ENCODE peak calls at places on chromosomes 7 and 10, in six cellular contexts. One of them, this sample, is unnamed.

GRCh38 chr7:142583424-142583823 is 165.8 kb upstream of the PRSS1 start:
- DNase-seq in GM03348: peak; percentile 57
- DNase-seq in stimulated activated CD4-positive, alpha-beta T cell treated with anti-CD3 and anti-CD28 coated beads, Interleukin-4, amount 100 ng/mL, for 24 hours: peak; percentile 46
- DNase-seq in endothelial cell: no peak
- DNase-seq in dermis blood vessel endothelial cell: peak; percentile 75
- DNase-seq in C1 segment of cervical spinal cord: no peak
- DNase-seq in this sample: no peak

GRCh38 chr10:75001715-75002350 is 109.6 kb upstream of the SAMD8 start:
- DNase-seq in GM03348: no peak
- DNase-seq in stimulated activated CD4-positive, alpha-beta T cell treated with anti-CD3 and anti-CD28 coated beads, Interleukin-4, amount 100 ng/mL, for 24 hours: no peak
- DNase-seq in endothelial cell: no peak
- DNase-seq in dermis blood vessel endothelial cell: no peak
- DNase-seq in C1 segment of cervical spinal cord: no peak
- DNase-seq in this sample: no peak

GRCh38 chr10:88004451-88004850 is 141.0 kb downstream of the PTEN start:
- DNase-seq in GM03348: peak; percentile 21
- DNase-seq in stimulated activated CD4-positive, alpha-beta T cell treated with anti-CD3 and anti-CD28 coated beads, Interleukin-4, amount 100 ng/mL, for 24 hours: no peak
- DNase-seq in endothelial cell: no peak
- DNase-seq in dermis blood vessel endothelial cell: no peak
- DNase-seq in C1 segment of cervical spinal cord: no peak
- DNase-seq in this sample: no peak

GRCh38 chr7:106583133-106583532 is 77.8 kb downstream of the CCDC71L start:
- DNase-seq in GM03348: peak; percentile 51
- DNase-seq in stimulated activated CD4-positive, alpha-beta T cell treated with anti-CD3 and anti-CD28 coated beads, Interleukin-4, amount 100 ng/mL, for 24 hours: no peak
- DNase-seq in endothelial cell: no peak
- DNase-seq in dermis blood vessel endothelial cell: no peak
- DNase-seq in C1 segment of cervical spinal cord: no peak
- DNase-seq in this sample: no peak

GRCh38 chr7:73668103-73668937 is 689 bp downstream of the VPS37D start:
- DNase-seq in GM03348: peak; percentile 47
- DNase-seq in stimulated activated CD4-positive, alpha-beta T cell treated with anti-CD3 and anti-CD28 coated beads, Interleukin-4, amount 100 ng/mL, for 24 hours: no peak
- DNase-seq in endothelial cell: no peak
- DNase-seq in dermis blood vessel endothelial cell: peak; percentile 16
- DNase-seq in C1 segment of cervical spinal cord: no peak
- DNase-seq in this sample: no peak

GRCh38 chr7:17302575-17303142 is 4.2 kb downstream of the AHR start:
- DNase-seq in GM03348: peak; percentile 11
- DNase-seq in stimulated activated CD4-positive, alpha-beta T cell treated with anti-CD3 and anti-CD28 coated beads, Interleukin-4, amount 100 ng/mL, for 24 hours: no peak
- DNase-seq in endothelial cell: no peak
- DNase-seq in dermis blood vessel endothelial cell: peak; percentile 86
- DNase-seq in C1 segment of cervical spinal cord: no peak
- DNase-seq in this sample: no peak

GRCh38 chr10:121500591-121501341 is 97.5 kb downstream of the FGFR2 start:
- DNase-seq in GM03348: no peak
- DNase-seq in stimulated activated CD4-positive, alpha-beta T cell treated with anti-CD3 and anti-CD28 coated beads, Interleukin-4, amount 100 ng/mL, for 24 hours: no peak
- DNase-seq in endothelial cell: no peak
- DNase-seq in dermis blood vessel endothelial cell: no peak
- DNase-seq in C1 segment of cervical spinal cord: no peak
- DNase-seq in this sample: no peak

GRCh38 chr7:72336382-72336886 is 75.7 kb downstream of the CALN1 start:
- DNase-seq in GM03348: no peak
- DNase-seq in stimulated activated CD4-positive, alpha-beta T cell treated with anti-CD3 and anti-CD28 coated beads, Interleukin-4, amount 100 ng/mL, for 24 hours: no peak
- DNase-seq in endothelial cell: peak; percentile 31
- DNase-seq in dermis blood vessel endothelial cell: no peak
- DNase-seq in C1 segment of cervical spinal cord: peak; percentile 18
- DNase-seq in this sample: no peak

GRCh38 chr7:66640802-66641525 is 12.3 kb downstream of the KCTD7 start:
- DNase-seq in GM03348: no peak
- DNase-seq in stimulated activated CD4-positive, alpha-beta T cell treated with anti-CD3 and anti-CD28 coated beads, Interleukin-4, amount 100 ng/mL, for 24 hours: no peak
- DNase-seq in endothelial cell: no peak
- DNase-seq in dermis blood vessel endothelial cell: no peak
- DNase-seq in C1 segment of cervical spinal cord: no peak
- DNase-seq in this sample: no peak

GRCh38 chr7:30831227-30831626 is 60.0 kb downstream of the MINDY4 start:
- DNase-seq in GM03348: no peak
- DNase-seq in stimulated activated CD4-positive, alpha-beta T cell treated with anti-CD3 and anti-CD28 coated beads, Interleukin-4, amount 100 ng/mL, for 24 hours: no peak
- DNase-seq in endothelial cell: no peak
- DNase-seq in dermis blood vessel endothelial cell: no peak
- DNase-seq in C1 segment of cervical spinal cord: no peak
- DNase-seq in this sample: no peak

GRCh38 chr10:30993155-30993554 is 38.5 kb downstream of the ZNF438 start:
- DNase-seq in GM03348: no peak
- DNase-seq in stimulated activated CD4-positive, alpha-beta T cell treated with anti-CD3 and anti-CD28 coated beads, Interleukin-4, amount 100 ng/mL, for 24 hours: no peak
- DNase-seq in endothelial cell: no peak
- DNase-seq in dermis blood vessel endothelial cell: no peak
- DNase-seq in C1 segment of cervical spinal cord: no peak
- DNase-seq in this sample: no peak

GRCh38 chr7:121212031-121212430 is 116.8 kb upstream of the WNT16 start:
- DNase-seq in GM03348: no peak
- DNase-seq in stimulated activated CD4-positive, alpha-beta T cell treated with anti-CD3 and anti-CD28 coated beads, Interleukin-4, amount 100 ng/mL, for 24 hours: no peak
- DNase-seq in endothelial cell: no peak
- DNase-seq in dermis blood vessel endothelial cell: no peak
- DNase-seq in C1 segment of cervical spinal cord: no peak
- DNase-seq in this sample: no peak

GRCh38 chr10:58351616-58352578 is 17.1 kb downstream of the UBE2D1 start:
- DNase-seq in GM03348: no peak
- DNase-seq in stimulated activated CD4-positive, alpha-beta T cell treated with anti-CD3 and anti-CD28 coated beads, Interleukin-4, amount 100 ng/mL, for 24 hours: no peak
- DNase-seq in endothelial cell: no peak
- DNase-seq in dermis blood vessel endothelial cell: no peak
- DNase-seq in C1 segment of cervical spinal cord: peak; percentile 5
- DNase-seq in this sample: no peak

GRCh38 chr7:2824678-2825461 is 19.2 kb downstream of the GNA12 start:
- DNase-seq in GM03348: no peak
- DNase-seq in stimulated activated CD4-positive, alpha-beta T cell treated with anti-CD3 and anti-CD28 coated beads, Interleukin-4, amount 100 ng/mL, for 24 hours: no peak
- DNase-seq in endothelial cell: peak; percentile 19
- DNase-seq in dermis blood vessel endothelial cell: no peak
- DNase-seq in C1 segment of cervical spinal cord: no peak
- DNase-seq in this sample: no peak

GRCh38 chr7:8594115-8594514 is 160.7 kb downstream of the NXPH1 start:
- DNase-seq in GM03348: no peak
- DNase-seq in stimulated activated CD4-positive, alpha-beta T cell treated with anti-CD3 and anti-CD28 coated beads, Interleukin-4, amount 100 ng/mL, for 24 hours: no peak
- DNase-seq in endothelial cell: no peak
- DNase-seq in dermis blood vessel endothelial cell: no peak
- DNase-seq in C1 segment of cervical spinal cord: no peak
- DNase-seq in this sample: no peak

GRCh38 chr7:123629281-123629680 is 26.4 kb upstream of the LMOD2 start:
- DNase-seq in GM03348: no peak
- DNase-seq in stimulated activated CD4-positive, alpha-beta T cell treated with anti-CD3 and anti-CD28 coated beads, Interleukin-4, amount 100 ng/mL, for 24 hours: no peak
- DNase-seq in endothelial cell: no peak
- DNase-seq in dermis blood vessel endothelial cell: no peak
- DNase-seq in C1 segment of cervical spinal cord: no peak
- DNase-seq in this sample: no peak

GRCh38 chr7:92641921-92642511 is 51.8 kb upstream of the FAM133B start:
- DNase-seq in GM03348: peak; percentile 39
- DNase-seq in stimulated activated CD4-positive, alpha-beta T cell treated with anti-CD3 and anti-CD28 coated beads, Interleukin-4, amount 100 ng/mL, for 24 hours: peak; percentile 75
- DNase-seq in endothelial cell: no peak
- DNase-seq in dermis blood vessel endothelial cell: peak; percentile 66
- DNase-seq in C1 segment of cervical spinal cord: no peak
- DNase-seq in this sample: no peak

GRCh38 chr10:93160829-93161228 is 87.1 kb downstream of the CYP26A1 start:
- DNase-seq in GM03348: peak; percentile 91
- DNase-seq in stimulated activated CD4-positive, alpha-beta T cell treated with anti-CD3 and anti-CD28 coated beads, Interleukin-4, amount 100 ng/mL, for 24 hours: no peak
- DNase-seq in endothelial cell: no peak
- DNase-seq in dermis blood vessel endothelial cell: peak; percentile 44
- DNase-seq in C1 segment of cervical spinal cord: no peak
- DNase-seq in this sample: no peak

GRCh38 chr7:1981878-1982230 is 250.9 kb downstream of the MAD1L1 start:
- DNase-seq in GM03348: no peak
- DNase-seq in stimulated activated CD4-positive, alpha-beta T cell treated with anti-CD3 and anti-CD28 coated beads, Interleukin-4, amount 100 ng/mL, for 24 hours: no peak
- DNase-seq in endothelial cell: no peak
- DNase-seq in dermis blood vessel endothelial cell: no peak
- DNase-seq in C1 segment of cervical spinal cord: no peak
- DNase-seq in this sample: no peak

GRCh38 chr7:142881586-142882337 is 3.8 kb downstream of the TRPV6 start:
- DNase-seq in GM03348: no peak
- DNase-seq in stimulated activated CD4-positive, alpha-beta T cell treated with anti-CD3 and anti-CD28 coated beads, Interleukin-4, amount 100 ng/mL, for 24 hours: no peak
- DNase-seq in endothelial cell: no peak
- DNase-seq in dermis blood vessel endothelial cell: no peak
- DNase-seq in C1 segment of cervical spinal cord: no peak
- DNase-seq in this sample: no peak

GRCh38 chr7:100678291-100678984 is 4.9 kb downstream of the GNB2 start:
- DNase-seq in GM03348: no peak
- DNase-seq in stimulated activated CD4-positive, alpha-beta T cell treated with anti-CD3 and anti-CD28 coated beads, Interleukin-4, amount 100 ng/mL, for 24 hours: no peak
- DNase-seq in endothelial cell: no peak
- DNase-seq in dermis blood vessel endothelial cell: no peak
- DNase-seq in C1 segment of cervical spinal cord: no peak
- DNase-seq in this sample: no peak

GRCh38 chr7:102917436-102918353 is 4.9 kb downstream of the LRRC17 start:
- DNase-seq in GM03348: no peak
- DNase-seq in stimulated activated CD4-positive, alpha-beta T cell treated with anti-CD3 and anti-CD28 coated beads, Interleukin-4, amount 100 ng/mL, for 24 hours: no peak
- DNase-seq in endothelial cell: no peak
- DNase-seq in dermis blood vessel endothelial cell: no peak
- DNase-seq in C1 segment of cervical spinal cord: no peak
- DNase-seq in this sample: no peak

GRCh38 chr10:92413519-92413918 is 122.6 kb downstream of the MARCHF5 start:
- DNase-seq in GM03348: no peak
- DNase-seq in stimulated activated CD4-positive, alpha-beta T cell treated with anti-CD3 and anti-CD28 coated beads, Interleukin-4, amount 100 ng/mL, for 24 hours: no peak
- DNase-seq in endothelial cell: no peak
- DNase-seq in dermis blood vessel endothelial cell: peak; percentile 54
- DNase-seq in C1 segment of cervical spinal cord: no peak
- DNase-seq in this sample: no peak

GRCh38 chr10:105800626-105801025 is 1159.5 kb downstream of the SORCS3 start:
- DNase-seq in GM03348: no peak
- DNase-seq in stimulated activated CD4-positive, alpha-beta T cell treated with anti-CD3 and anti-CD28 coated beads, Interleukin-4, amount 100 ng/mL, for 24 hours: no peak
- DNase-seq in endothelial cell: no peak
- DNase-seq in dermis blood vessel endothelial cell: no peak
- DNase-seq in C1 segment of cervical spinal cord: no peak
- DNase-seq in this sample: no peak

GRCh38 chr7:41881313-41882130 is 178.6 kb upstream of the INHBA start:
- DNase-seq in GM03348: no peak
- DNase-seq in stimulated activated CD4-positive, alpha-beta T cell treated with anti-CD3 and anti-CD28 coated beads, Interleukin-4, amount 100 ng/mL, for 24 hours: peak; percentile 85
- DNase-seq in endothelial cell: no peak
- DNase-seq in dermis blood vessel endothelial cell: no peak
- DNase-seq in C1 segment of cervical spinal cord: no peak
- DNase-seq in this sample: no peak

GRCh38 chr7:39880556-39880955 is 69.5 kb upstream of the CDK13 start:
- DNase-seq in GM03348: peak; percentile 67
- DNase-seq in stimulated activated CD4-positive, alpha-beta T cell treated with anti-CD3 and anti-CD28 coated beads, Interleukin-4, amount 100 ng/mL, for 24 hours: no peak
- DNase-seq in endothelial cell: no peak
- DNase-seq in dermis blood vessel endothelial cell: no peak
- DNase-seq in C1 segment of cervical spinal cord: no peak
- DNase-seq in this sample: no peak